ENCODE peak calls at places on chromosomes 4 and X, in ten cellular contexts. E is epithelial cell of prostate, L is HepG2, S is gastrocnemius medialis, G is dorsolateral prefrontal cortex, R is upper lobe of left lung, O is K562, H is A549, A is left lung, T is astrocyte. N is an unnamed sample.

GRCh38 chrX:21745756-21746155 is 12.2 kb downstream of the SMPX start:
- DNase-seq in E (no peak), L (no peak), S (peak; percentile 42), G (peak; percentile 41), R (no peak), O (peak; percentile 9), H (peak; percentile 8), A (no peak), T (no peak), N (no peak)

GRCh38 chr4:159070742-159071141 is 32.1 kb upstream of the RAPGEF2 start:
- DNase-seq in E (no peak), L (no peak), S (no peak), G (peak; percentile 8), R (no peak), O (no peak), H (no peak), A (no peak), T (peak; percentile 80), N (no peak)

GRCh38 chr4:24482871-24483270 is 101.5 kb downstream of the DHX15 start:
- DNase-seq in E (no peak), L (no peak), S (no peak), G (no peak), R (no peak), O (no peak), H (no peak), A (no peak), T (no peak), N (no peak)

GRCh38 chr4:66169341-66169740 is 499.1 kb upstream of the EPHA5 start:
- DNase-seq in E (no peak), L (peak; percentile 11), S (no peak), G (no peak), R (no peak), O (no peak), H (no peak), A (no peak), T (peak; percentile 2), N (no peak)

GRCh38 chr4:69322055-69322454 is 41.8 kb downstream of the UGT2B28 start:
- DNase-seq in E (peak; percentile 14), L (no peak), S (no peak), G (no peak), R (no peak), O (peak; percentile 3), H (no peak), A (no peak), T (peak; percentile 67), N (no peak)

GRCh38 chrX:132489256-132490085 is 633 bp upstream of the MBNL3 start:
- DNase-seq in E (no peak), L (no peak), S (peak; percentile 28), G (no peak), R (peak; percentile 71), O (no peak), H (no peak), A (peak; percentile 79), T (peak; percentile 10), N (peak; percentile 70)

GRCh38 chr4:64538219-64538618 is 129.0 kb upstream of the TECRL start:
- DNase-seq in E (no peak), L (peak; percentile 6), S (no peak), G (no peak), R (no peak), O (no peak), H (no peak), A (no peak), T (no peak), N (no peak)

GRCh38 chrX:30533261-30533660 is 44.3 kb downstream of the TASL start:
- DNase-seq in E (no peak), L (no peak), S (no peak), G (no peak), R (no peak), O (no peak), H (no peak), A (no peak), T (no peak), N (no peak)

GRCh38 chr4:14652522-14652921 is 349.8 kb upstream of the CPEB2 start:
- DNase-seq in E (no peak), L (no peak), S (no peak), G (no peak), R (no peak), O (no peak), H (no peak), A (no peak), T (no peak), N (no peak)

GRCh38 chr4:186767794-186768193 is 44.1 kb upstream of the FAT1 start:
- DNase-seq in E (no peak), L (no peak), S (no peak), G (no peak), R (no peak), O (no peak), H (no peak), A (no peak), T (no peak), N (no peak)

GRCh38 chr4:186772936-186773335 is 49.3 kb upstream of the FAT1 start:
- DNase-seq in E (no peak), L (no peak), S (no peak), G (no peak), R (no peak), O (no peak), H (no peak), A (no peak), T (peak; percentile 20), N (no peak)

GRCh38 chr4:186770446-186771175 is 47.0 kb upstream of the FAT1 start:
- DNase-seq in E (no peak), L (no peak), S (no peak), G (no peak), R (no peak), O (no peak), H (no peak), A (no peak), T (peak; percentile 83), N (no peak)

GRCh38 chr4:186775867-186776266 is 52.2 kb upstream of the FAT1 start:
- DNase-seq in E (no peak), L (no peak), S (no peak), G (no peak), R (no peak), O (no peak), H (no peak), A (no peak), T (no peak), N (no peak)

DNA sequence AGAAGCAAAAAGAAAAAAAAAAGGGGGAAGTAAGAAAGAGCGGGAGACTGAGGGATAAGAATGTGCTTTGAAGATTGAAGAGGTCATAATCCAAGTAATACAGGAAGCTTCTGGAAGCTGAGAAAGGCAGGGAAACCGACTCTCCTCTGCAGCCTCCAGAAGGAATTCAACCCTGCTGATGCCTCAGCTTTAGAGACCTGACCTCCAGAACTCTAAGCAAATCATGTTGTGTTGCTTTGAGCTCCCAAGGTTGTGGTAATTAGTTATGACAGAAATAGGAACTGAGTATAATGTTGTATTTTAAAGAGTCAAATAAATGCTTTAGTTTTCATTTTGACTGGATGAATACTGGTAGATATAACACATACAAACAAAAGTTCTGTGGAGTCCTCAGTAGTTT is 48.0 kb upstream of the FAT1 start:
- DNase-seq in E (no peak), L (no peak), S (no peak), G (no peak), R (no peak), O (no peak), H (no peak), A (no peak), T (no peak), N (no peak)
- H3K27ac ChIP-seq in E (peak overlapping the region; percentile 85), L (no peak overlapping the region), S (no peak overlapping the region), G (no peak overlapping the region), R (no peak overlapping the region), O (no peak overlapping the region), H (no peak overlapping the region), A (no peak overlapping the region), T (peak overlapping the region; percentile 7), N (no peak overlapping the region)

DNA sequence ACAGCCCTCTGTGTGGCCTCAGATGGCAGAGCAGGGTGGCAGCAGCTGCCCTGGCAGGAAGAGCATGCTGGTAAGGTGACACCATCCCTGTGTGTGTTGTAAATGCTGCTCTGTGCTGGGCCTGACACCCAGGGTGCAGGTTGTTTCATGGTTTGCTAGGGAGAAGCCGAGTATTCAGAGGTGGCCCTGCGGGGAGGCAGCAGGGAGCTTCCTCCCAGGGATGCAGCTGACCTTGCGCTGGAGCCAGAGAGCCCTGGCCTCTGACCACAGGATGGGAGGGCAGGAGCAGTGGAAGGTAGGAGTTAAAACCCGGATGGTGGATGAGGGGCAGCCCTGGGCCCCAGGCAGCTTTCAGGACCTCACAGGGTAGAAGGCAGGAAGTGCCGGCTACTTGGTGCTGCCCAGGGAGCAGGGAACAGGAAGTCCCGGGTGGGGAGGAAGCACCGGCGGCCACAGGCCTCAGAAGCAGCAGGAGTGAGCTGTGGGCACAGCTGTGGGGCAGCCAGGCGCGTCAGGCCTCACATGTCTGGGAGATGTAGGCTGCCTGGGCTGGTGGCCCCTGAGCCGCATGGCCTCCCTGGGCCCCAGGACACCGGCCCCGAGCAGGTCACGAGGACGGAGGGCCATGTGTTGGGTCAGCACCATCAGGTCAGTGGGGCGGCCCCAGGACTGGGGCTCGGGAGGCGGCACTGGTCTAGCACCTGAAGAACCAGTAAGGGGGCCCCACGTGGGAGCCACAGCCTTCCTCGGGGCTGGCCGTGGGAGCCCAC is 19.1 kb downstream of the SH3BP2 start:
- DNase-seq in E (no peak), L (peak; percentile 59), S (peak; percentile 81), G (no peak), R (peak; percentile 93), O (no peak), H (no peak), A (peak; percentile 88), T (peak; percentile 22), N (peak; percentile 93)
- H3K27ac ChIP-seq in E (no peak overlapping the region), L (peak overlapping the region; percentile 44), S (peak overlapping the region; percentile 92), G (peak overlapping the region; percentile 66), R (peak overlapping the region; percentile 82), O (no peak overlapping the region), H (peak overlapping the region; percentile 35), A (peak overlapping the region; percentile 64), T (peak overlapping the region; percentile 33), N (no peak overlapping the region)

DNA sequence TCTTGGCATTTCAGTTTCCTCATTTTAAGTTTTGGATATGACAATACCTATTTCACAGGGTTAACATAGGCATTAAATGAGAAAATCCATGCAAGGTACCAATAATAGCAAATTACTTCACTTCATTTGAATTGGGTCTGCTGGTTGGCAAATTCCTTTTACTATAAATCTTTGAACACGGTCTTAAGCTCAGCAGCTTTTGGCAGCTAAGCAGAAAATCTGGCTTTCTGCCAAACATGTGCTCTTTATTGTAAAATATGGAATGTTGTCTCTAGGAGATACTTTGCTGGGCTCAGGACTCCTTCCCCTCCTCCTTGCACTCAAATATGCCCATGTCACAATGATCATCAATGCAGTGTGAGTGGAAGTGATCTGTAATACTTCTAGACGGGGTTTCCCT is 16.8 kb upstream of the DMP1 start:
- DNase-seq in E (no peak), L (no peak), S (no peak), G (no peak), R (no peak), O (no peak), H (no peak), A (no peak), T (peak; percentile 44), N (no peak)
- H3K27ac ChIP-seq in E (no peak overlapping the region), L (no peak overlapping the region), S (no peak overlapping the region), G (no peak overlapping the region), R (no peak overlapping the region), O (no peak overlapping the region), H (no peak overlapping the region), A (no peak overlapping the region), T (no peak overlapping the region), N (no peak overlapping the region)

DNA sequence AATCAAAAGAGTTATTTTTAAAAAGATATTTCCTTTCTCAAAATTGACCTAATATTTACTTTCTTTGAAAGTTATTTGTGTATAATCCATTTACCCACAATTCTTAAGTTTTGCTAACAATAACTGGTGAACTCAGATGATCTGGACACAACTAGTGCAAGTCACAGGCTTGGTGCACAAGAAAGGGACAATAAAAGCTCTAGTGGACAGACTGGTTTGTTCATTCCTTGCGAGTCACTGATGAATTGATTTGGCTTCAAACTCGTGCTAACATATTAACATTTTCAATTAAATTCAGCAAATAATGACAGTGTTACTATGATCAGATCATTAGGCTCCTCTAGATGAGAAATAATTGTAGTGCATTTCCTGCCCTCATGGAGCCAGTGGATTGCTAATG is 169.2 kb downstream of the BMPR1B start:
- DNase-seq in E (no peak), L (no peak), S (no peak), G (no peak), R (no peak), O (no peak), H (no peak), A (no peak), T (no peak), N (no peak)
- H3K27ac ChIP-seq in E (no peak overlapping the region), L (no peak overlapping the region), S (no peak overlapping the region), G (no peak overlapping the region), R (no peak overlapping the region), O (no peak overlapping the region), H (no peak overlapping the region), A (no peak overlapping the region), T (no peak overlapping the region), N (no peak overlapping the region)

N was measured in aorta.